ENCODE peak calls at places on chromosomes 7 and 10, in ten cellular contexts. A is AG04449; M is iris pigment epithelial cell; X is fibroblast of lung; Q is NCI-H460; K is pancreas; S is NCI-H345; W is body of pancreas; T is nephron progenitor cell; H is stimulated activated naive CD8-positive, alpha-beta T cell treated with anti-CD3 and anti-CD28 coated beads, Interleukin-15, Interleukin-2, amounts not matched to agents 100 U/mL and 50 U/mL, for 24 hours. R is an unnamed sample.

GRCh38 chr10:70007116-70007820 is 45.4 kb upstream of the MACROH2A2 start:
- DNase-seq in M (peak), X (peak), T (no peak), H (no peak), Q (no peak), K (no peak), A (no peak), S (no peak), W (no peak), R (no peak)

GRCh38 chr7:139995034-139995915 is 67.5 kb downstream of the PARP12 start:
- DNase-seq in H (no peak), W (peak), Q (peak), S (no peak), M (peak), T (no peak), K (no peak), A (no peak), X (peak), R (no peak)

GRCh38 chr7:39709768-39710291 is 86.5 kb downstream of the RALA start:
- DNase-seq in W (peak), A (no peak), T (no peak), Q (no peak), M (peak), X (peak), S (peak), K (no peak), H (no peak), R (no peak)

GRCh38 chr10:60423920-60424319 is 34.2 kb upstream of the ANK3 start:
- DNase-seq in K (no peak), Q (no peak), A (no peak), M (no peak), T (no peak), X (peak), S (no peak), H (no peak), W (no peak), R (no peak)

GRCh38 chr7:70590126-70590854 is 541.7 kb upstream of the GALNT17 start:
- DNase-seq in T (no peak), W (no peak), Q (no peak), S (no peak), X (no peak), M (no peak), A (no peak), K (no peak), H (no peak), R (no peak)

GRCh38 chr10:2494386-2494785 is 573.0 kb upstream of the PFKP start:
- DNase-seq in Q (no peak), X (peak), K (no peak), W (no peak), M (no peak), S (no peak), H (no peak), T (no peak), A (no peak), R (no peak)

GRCh38 chr10:79472951-79473350 is 27.5 kb upstream of the ZCCHC24 start:
- DNase-seq in H (no peak), A (no peak), Q (no peak), M (no peak), S (no peak), W (no peak), K (no peak), X (no peak), T (no peak), R (no peak)

GRCh38 chr10:99913831-99914235 is 95.9 kb downstream of the DNMBP start:
- DNase-seq in Q (no peak), A (no peak), W (peak), S (no peak), K (peak), M (no peak), X (peak), H (no peak), T (peak), R (no peak)

GRCh38 chr7:22559829-22560489 is 60.0 kb upstream of the STEAP1B start:
- DNase-seq in M (peak), T (peak), H (peak), S (peak), X (peak), W (peak), A (no peak), Q (peak), K (no peak), R (peak)

GRCh38 chr7:12757443-12757842 is 70.0 kb downstream of the ARL4A start:
- DNase-seq in M (peak), H (no peak), S (no peak), A (peak), W (no peak), K (no peak), Q (no peak), X (peak), T (no peak), R (no peak)

GRCh38 chr10:74589226-74589673 is 237.2 kb upstream of the KAT6B start:
- DNase-seq in H (peak), X (peak), S (peak), M (peak), K (peak), Q (peak), A (peak), W (peak), T (peak), R (peak)

GRCh38 chr10:100531761-100532160 is 2.1 kb upstream of the NDUFB8 start:
- DNase-seq in X (no peak), Q (no peak), H (no peak), M (no peak), T (no peak), W (no peak), S (no peak), A (no peak), K (no peak), R (no peak)

GRCh38 chr7:84821671-84822534 is 365.0 kb downstream of the SEMA3D start:
- DNase-seq in Q (no peak), T (no peak), S (no peak), W (no peak), K (no peak), M (no peak), X (peak), A (no peak), H (no peak), R (no peak)

GRCh38 chr10:103458720-103459119 is at the start of gene CALHM1:
- DNase-seq in T (peak), X (no peak), Q (no peak), S (peak), W (no peak), H (no peak), K (no peak), M (no peak), A (no peak), R (peak)

GRCh38 chr7:105202561-105203130 is 186.1 kb downstream of the SRPK2 start:
- DNase-seq in H (no peak), S (peak), T (no peak), K (no peak), W (no peak), M (peak), Q (no peak), X (peak), A (no peak), R (no peak)

GRCh38 chr10:18684953-18685352 is 25.7 kb downstream of the ARL5B start:
- DNase-seq in T (no peak), X (no peak), H (no peak), S (no peak), W (no peak), A (no peak), Q (no peak), M (no peak), K (no peak), R (no peak)

GRCh38 chr10:69901623-69902505 is 100.2 kb downstream of the COL13A1 start:
- DNase-seq in X (peak), K (no peak), T (peak), Q (peak), M (peak), W (peak), S (peak), H (peak), A (no peak), R (no peak)

GRCh38 chr7:45236666-45237065 is 79.1 kb downstream of the RAMP3 start:
- DNase-seq in Q (no peak), M (peak), W (no peak), T (no peak), H (no peak), A (peak), K (no peak), S (no peak), X (peak), R (no peak)

GRCh38 chr7:92834661-92835139 is 1.7 kb downstream of the CDK6 start:
- DNase-seq in K (peak), X (no peak), A (no peak), Q (no peak), S (no peak), W (peak), M (peak), H (peak), T (no peak), R (no peak)